ENCODE peak calls at places on chromosomes 5 and 9, in six cellular contexts. One of them, this sample, is unnamed. For H3K4me1 and H3K9me3, the result is how much of the 10 kb centered on the place peaks cover.

GRCh38 chr5:154087260-154087659 is 48.5 kb downstream of the MFAP3 start:
- DNase-seq in RWPE2: no peak
- DNase-seq in tibial artery: no peak
- DNase-seq in adipocyte: no peak
- DNase-seq in A549: no peak
- DNase-seq in MM.1S: peak
- DNase-seq in this sample: no peak

GRCh38 chr9:129467004-129467588 is 153.8 kb downstream of the C9orf50 start:
- DNase-seq in RWPE2: no peak
- DNase-seq in tibial artery: no peak
- DNase-seq in adipocyte: no peak
- DNase-seq in A549: no peak
- DNase-seq in MM.1S: no peak
- DNase-seq in this sample: no peak

GRCh38 chr9:91119679-91120078 is 242.0 kb downstream of the AUH start:
- DNase-seq in RWPE2: no peak
- DNase-seq in tibial artery: no peak
- DNase-seq in adipocyte: peak
- DNase-seq in A549: no peak
- DNase-seq in MM.1S: no peak
- DNase-seq in this sample: no peak

GRCh38 chr5:176956756-176957155 is 49.8 kb downstream of the UIMC1 start:
- DNase-seq in RWPE2: no peak
- DNase-seq in tibial artery: no peak
- DNase-seq in adipocyte: no peak
- DNase-seq in A549: no peak
- DNase-seq in MM.1S: no peak
- DNase-seq in this sample: no peak

GRCh38 chr9:137724114-137724445 is 105.3 kb downstream of the EHMT1 start:
- DNase-seq in RWPE2: no peak
- DNase-seq in tibial artery: no peak
- DNase-seq in adipocyte: peak
- DNase-seq in A549: no peak
- DNase-seq in MM.1S: no peak
- DNase-seq in this sample: no peak

GRCh38 chr5:143106175-143106574 is 297.3 kb downstream of the NR3C1 start:
- DNase-seq in RWPE2: no peak
- DNase-seq in tibial artery: no peak
- DNase-seq in adipocyte: peak
- DNase-seq in A549: peak
- DNase-seq in MM.1S: no peak
- DNase-seq in this sample: no peak

GRCh38 chr9:136567651-136568287 is 21.9 kb upstream of the NOTCH1 start:
- DNase-seq in RWPE2: peak
- DNase-seq in tibial artery: peak
- DNase-seq in adipocyte: peak
- DNase-seq in A549: peak
- DNase-seq in MM.1S: no peak
- DNase-seq in this sample: peak

GRCh38 chr9:134377976-134378375 is 51.7 kb downstream of the RXRA start:
- DNase-seq in RWPE2: no peak
- DNase-seq in tibial artery: peak
- DNase-seq in adipocyte: no peak
- DNase-seq in A549: peak
- DNase-seq in MM.1S: no peak
- DNase-seq in this sample: peak

GRCh38 chr9:14018061-14018460 is 295.9 kb downstream of the NFIB start:
- DNase-seq in RWPE2: no peak
- DNase-seq in tibial artery: no peak
- DNase-seq in adipocyte: no peak
- DNase-seq in A549: no peak
- DNase-seq in MM.1S: no peak
- DNase-seq in this sample: no peak
- H3K4me1 ChIP-seq in RWPE2: under half
- H3K4me1 ChIP-seq in tibial artery: under half
- H3K4me1 ChIP-seq in adipocyte: under half
- H3K4me1 ChIP-seq in A549: under half
- H3K4me1 ChIP-seq in MM.1S: under half
- H3K4me1 ChIP-seq in this sample: under half

DNA sequence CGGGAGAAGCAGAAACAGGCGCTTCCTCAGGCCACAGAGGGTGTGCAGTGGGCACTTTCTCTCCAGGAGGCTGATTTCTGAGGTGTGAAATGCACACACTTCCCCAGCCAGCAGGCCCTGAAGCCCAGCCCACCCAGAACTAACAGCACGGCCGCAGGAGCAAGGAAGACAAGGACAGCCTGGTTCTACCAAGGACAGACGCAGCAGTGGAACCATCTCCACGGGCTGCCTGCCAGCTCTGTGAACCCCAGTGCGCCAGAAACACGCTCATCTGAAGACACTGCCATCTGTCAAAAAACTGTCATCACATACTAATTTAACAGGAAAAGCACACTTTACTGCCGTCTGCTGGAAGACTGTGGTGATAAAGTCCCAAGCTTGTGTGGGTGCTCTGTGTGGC is 40.7 kb downstream of the MAPK9 start:
- DNase-seq in RWPE2: no peak
- DNase-seq in tibial artery: no peak
- DNase-seq in adipocyte: no peak
- DNase-seq in A549: no peak
- DNase-seq in MM.1S: no peak
- DNase-seq in this sample: no peak
- H3K9me3 ChIP-seq in RWPE2: under half
- H3K9me3 ChIP-seq in tibial artery: half or more
- H3K9me3 ChIP-seq in adipocyte: half or more
- H3K9me3 ChIP-seq in A549: half or more
- H3K9me3 ChIP-seq in MM.1S: under half
- H3K9me3 ChIP-seq in this sample: under half

GRCh38 chr9:114805670-114806551 is at the start of gene TNFSF15:
- DNase-seq in RWPE2: peak
- DNase-seq in tibial artery: no peak
- DNase-seq in adipocyte: peak
- DNase-seq in A549: no peak
- DNase-seq in MM.1S: peak
- DNase-seq in this sample: peak

GRCh38 chr9:114803886-114804285 is 2.0 kb downstream of the TNFSF15 start:
- DNase-seq in RWPE2: no peak
- DNase-seq in tibial artery: no peak
- DNase-seq in adipocyte: peak
- DNase-seq in A549: no peak
- DNase-seq in MM.1S: no peak
- DNase-seq in this sample: no peak

GRCh38 chr9:114804504-114804903 is 1.3 kb downstream of the TNFSF15 start:
- DNase-seq in RWPE2: no peak
- DNase-seq in tibial artery: no peak
- DNase-seq in adipocyte: peak
- DNase-seq in A549: no peak
- DNase-seq in MM.1S: no peak
- DNase-seq in this sample: no peak

GRCh38 chr9:114803459-114803858 is 2.4 kb downstream of the TNFSF15 start:
- DNase-seq in RWPE2: no peak
- DNase-seq in tibial artery: no peak
- DNase-seq in adipocyte: no peak
- DNase-seq in A549: no peak
- DNase-seq in MM.1S: no peak
- DNase-seq in this sample: no peak

DNA sequence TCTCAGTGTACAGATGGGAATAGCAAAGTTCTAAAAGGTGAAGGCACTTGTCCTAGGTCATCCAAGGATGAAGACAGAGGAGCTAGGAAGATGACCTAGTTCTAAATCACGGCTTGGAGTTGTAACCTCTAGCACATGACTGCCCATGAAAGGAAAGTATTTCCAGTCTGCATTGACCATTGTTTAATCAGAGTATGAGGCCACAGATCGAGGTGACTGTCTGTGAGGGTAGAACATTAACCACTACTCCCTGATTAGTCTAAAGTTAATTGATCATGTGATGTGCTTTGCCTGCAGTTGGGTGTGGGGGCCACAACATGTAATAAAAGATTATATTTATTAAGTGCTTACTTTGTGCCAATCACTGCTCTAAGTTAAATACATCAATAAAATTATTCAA is 732 bp upstream of the TNFSF15 start:
- DNase-seq in RWPE2: no peak
- DNase-seq in tibial artery: no peak
- DNase-seq in adipocyte: no peak
- DNase-seq in A549: no peak
- DNase-seq in MM.1S: no peak
- DNase-seq in this sample: no peak
- H3K4me3 ChIP-seq in RWPE2: no peak
- H3K4me3 ChIP-seq in tibial artery: no peak
- H3K4me3 ChIP-seq in adipocyte: no peak
- H3K4me3 ChIP-seq in A549: no peak
- H3K4me3 ChIP-seq in MM.1S: peak
- H3K4me3 ChIP-seq in this sample: no peak

GRCh38 chr5:54178991-54179390 is 131.4 kb downstream of the ARL15 start:
- DNase-seq in RWPE2: no peak
- DNase-seq in tibial artery: no peak
- DNase-seq in adipocyte: no peak
- DNase-seq in A549: no peak
- DNase-seq in MM.1S: no peak
- DNase-seq in this sample: no peak
- H3K4me1 ChIP-seq in RWPE2: under half
- H3K4me1 ChIP-seq in tibial artery: under half
- H3K4me1 ChIP-seq in adipocyte: under half
- H3K4me1 ChIP-seq in A549: under half
- H3K4me1 ChIP-seq in MM.1S: under half
- H3K4me1 ChIP-seq in this sample: under half

This sample was measured in aorta.